ENCODE peak calls at places on chromosome 13, in six cellular contexts. S, B, Y, Q, H and A are unnamed samples.

GRCh38 chr13:28489536-28489935 is 5.4 kb downstream of the FLT1 start:
- DNase-seq in Y (no peak), Q (no peak), B (no peak), S (no peak), H (peak), A (peak)

GRCh38 chr13:83515267-83515666 is 367.0 kb downstream of the SLITRK1 start:
- DNase-seq in Q (no peak), B (no peak), S (no peak), H (no peak), Y (peak), A (peak)

GRCh38 chr13:32048816-32049215 is 17.2 kb downstream of the FRY start:
- DNase-seq in B (no peak), Y (no peak), Q (no peak), S (no peak), H (no peak), A (no peak)

GRCh38 chr13:97319088-97319487 is 97.0 kb downstream of the MBNL2 start:
- DNase-seq in Q (peak), B (no peak), S (peak), Y (no peak), H (no peak), A (no peak)

GRCh38 chr13:99268822-99269221 is 10.6 kb upstream of the GPR18 start:
- DNase-seq in H (no peak), Y (no peak), B (no peak), Q (no peak), S (no peak), A (no peak)

GRCh38 chr13:83151308-83151660 is 731.0 kb downstream of the SLITRK1 start:
- DNase-seq in S (no peak), H (no peak), Q (no peak), B (no peak), Y (no peak), A (no peak)

GRCh38 chr13:113500530-113501265 is 10.2 kb upstream of the DCUN1D2 start:
- DNase-seq in Y (no peak), Q (no peak), S (no peak), B (no peak), H (no peak), A (no peak)

GRCh38 chr13:81377926-81378325 is 1037.0 kb upstream of the SPRY2 start:
- DNase-seq in Q (no peak), S (no peak), B (no peak), Y (no peak), H (no peak), A (no peak)

GRCh38 chr13:85486663-85487062 is 312.6 kb downstream of the SLITRK6 start:
- DNase-seq in B (no peak), Y (no peak), S (no peak), H (peak), Q (no peak), A (no peak)

GRCh38 chr13:103878891-103879605 is 812.8 kb upstream of the SLC10A2 start:
- DNase-seq in B (no peak), Q (no peak), Y (no peak), S (no peak), H (peak), A (no peak)

GRCh38 chr13:110450941-110451340 is 110.6 kb downstream of the RAB20 start:
- DNase-seq in S (no peak), Q (peak), B (no peak), H (no peak), Y (no peak), A (no peak)

GRCh38 chr13:59318320-59318930 is 845.3 kb downstream of the DIAPH3 start:
- DNase-seq in Q (peak), B (peak), H (peak), S (peak), Y (peak), A (no peak)

GRCh38 chr13:112186091-112186490 is 119.1 kb downstream of the SOX1 start:
- DNase-seq in B (no peak), Y (no peak), H (no peak), Q (no peak), S (no peak), A (no peak)

GRCh38 chr13:112183544-112184145 is 116.7 kb downstream of the SOX1 start:
- DNase-seq in H (no peak), B (no peak), Y (no peak), Q (no peak), S (no peak), A (no peak)

GRCh38 chr13:112185466-112185865 is 118.5 kb downstream of the SOX1 start:
- DNase-seq in Q (no peak), S (no peak), H (no peak), B (no peak), Y (no peak), A (no peak)

GRCh38 chr13:112184261-112184660 is 117.3 kb downstream of the SOX1 start:
- DNase-seq in B (no peak), Y (no peak), Q (no peak), H (no peak), S (no peak), A (no peak)

DNA sequence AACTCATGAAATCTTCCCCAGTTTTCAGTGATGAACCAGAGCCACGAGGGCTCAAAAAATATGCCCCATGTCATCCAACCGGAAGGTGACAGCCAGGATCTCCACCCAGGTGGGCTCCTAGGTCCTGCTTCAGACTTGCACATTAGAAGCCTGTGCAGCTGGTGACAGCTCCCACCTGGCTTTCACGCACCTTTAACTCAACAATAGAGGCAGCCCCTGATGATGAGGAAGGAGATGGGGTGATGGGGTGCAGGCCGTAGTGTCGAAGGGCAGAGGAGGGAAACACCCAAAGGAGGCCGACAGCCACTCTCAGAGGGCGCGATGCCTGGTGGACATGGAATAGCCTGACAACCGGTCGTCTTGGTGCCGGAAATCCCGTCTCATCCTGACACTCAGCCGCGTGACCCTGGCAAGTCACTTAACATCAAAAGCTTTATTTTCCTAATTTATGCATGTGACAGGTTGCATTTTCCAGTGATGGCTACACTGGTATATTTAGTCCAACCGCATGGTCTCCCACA is 118.0 kb downstream of the SOX1 start:
- DNase-seq in H (no peak), S (no peak), Y (no peak), B (no peak), Q (no peak), A (no peak)
- H3K4me3 ChIP-seq in H (no peak), S (no peak), Y (no peak), B (no peak), Q (no peak), A (no peak)

DNA sequence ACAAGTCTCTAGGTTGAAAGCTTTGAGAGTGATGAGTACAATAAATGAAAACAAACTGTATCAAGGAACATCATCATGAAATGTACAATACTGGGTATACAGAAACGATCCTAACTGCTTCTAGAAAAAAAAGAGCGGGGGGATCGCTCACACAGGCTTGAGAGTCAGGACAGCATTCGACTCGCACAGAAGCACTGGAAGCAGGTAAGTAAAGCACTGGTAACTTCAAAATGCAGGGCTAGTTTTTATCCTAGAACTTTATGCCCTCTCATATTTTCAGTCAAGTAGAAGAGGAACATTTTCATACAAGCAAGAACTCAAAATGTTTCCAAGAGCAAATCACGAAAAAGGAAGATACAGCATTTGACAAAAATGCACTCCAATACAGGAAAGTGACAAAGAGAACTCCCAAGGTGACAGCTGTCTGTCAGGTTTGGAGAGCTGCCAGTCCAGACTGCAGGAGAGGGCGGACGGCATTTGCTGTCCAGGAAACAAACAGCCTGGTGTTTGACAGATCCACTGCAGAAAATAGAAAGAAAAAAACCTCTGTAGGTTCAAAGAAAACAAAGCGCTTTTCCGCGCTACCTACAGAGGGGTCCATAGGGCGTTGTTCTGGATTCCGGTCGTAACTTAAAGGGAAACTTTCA is 58.2 kb upstream of the XPO4 start:
- DNase-seq in Q (no peak), S (no peak), H (no peak), Y (no peak), B (no peak), A (no peak)
- H3K4me3 ChIP-seq in Q (peak), S (no peak), H (no peak), Y (no peak), B (no peak), A (no peak)

DNA sequence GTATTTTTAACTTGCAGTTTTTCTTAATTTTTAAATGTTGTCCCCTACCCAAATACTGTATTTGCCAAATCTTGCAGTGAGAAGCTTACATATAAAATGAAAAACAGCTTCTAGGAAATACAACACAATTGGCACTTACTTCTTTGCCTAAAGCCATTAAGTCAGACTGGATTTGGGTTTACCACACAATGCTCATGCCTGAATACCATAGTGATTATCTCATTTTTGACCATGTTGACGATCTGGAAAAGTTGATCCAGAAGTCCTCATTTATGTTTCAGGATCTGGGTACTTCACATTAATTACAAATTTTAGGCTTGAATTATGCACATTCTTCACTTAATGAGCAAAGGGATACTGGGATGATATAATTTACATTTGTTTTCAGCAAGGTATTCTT is 2.4 kb downstream of the RNF6 start:
- DNase-seq in Q (no peak), B (no peak), Y (peak), H (peak), S (no peak), A (no peak)
- H3K4me3 ChIP-seq in Q (peak), B (no peak), Y (no peak), H (no peak), S (no peak), A (no peak)

GRCh38 chr13:20713751-20714150 is 10.3 kb downstream of the IL17D start:
- DNase-seq in S (no peak), B (no peak), Y (peak), Q (peak), H (no peak), A (peak)

GRCh38 chr13:20714161-20714560 is 10.7 kb downstream of the IL17D start:
- DNase-seq in H (no peak), B (no peak), Y (peak), S (no peak), Q (no peak), A (no peak)

GRCh38 chr13:20714563-20715339 is 11.3 kb downstream of the IL17D start:
- DNase-seq in B (no peak), S (no peak), H (no peak), Y (peak), Q (peak), A (peak)

GRCh38 chr13:20711301-20712044 is 8.0 kb downstream of the IL17D start:
- DNase-seq in H (peak), Y (no peak), S (no peak), Q (no peak), B (no peak), A (no peak)

GRCh38 chr13:20713014-20713376 is 9.5 kb downstream of the IL17D start:
- DNase-seq in Q (no peak), Y (peak), S (no peak), B (no peak), H (no peak), A (no peak)
- H3K4me3 ChIP-seq in Q (peak), Y (peak), S (peak), B (no peak), H (no peak), A (peak)

GRCh38 chr13:94968040-94968756 is 255.9 kb upstream of the SOX21 start:
- DNase-seq in B (no peak), S (peak), Q (no peak), Y (peak), H (peak), A (no peak)
- H3K4me3 ChIP-seq in B (peak), S (peak), Q (peak), Y (peak), H (peak), A (peak)

DNA sequence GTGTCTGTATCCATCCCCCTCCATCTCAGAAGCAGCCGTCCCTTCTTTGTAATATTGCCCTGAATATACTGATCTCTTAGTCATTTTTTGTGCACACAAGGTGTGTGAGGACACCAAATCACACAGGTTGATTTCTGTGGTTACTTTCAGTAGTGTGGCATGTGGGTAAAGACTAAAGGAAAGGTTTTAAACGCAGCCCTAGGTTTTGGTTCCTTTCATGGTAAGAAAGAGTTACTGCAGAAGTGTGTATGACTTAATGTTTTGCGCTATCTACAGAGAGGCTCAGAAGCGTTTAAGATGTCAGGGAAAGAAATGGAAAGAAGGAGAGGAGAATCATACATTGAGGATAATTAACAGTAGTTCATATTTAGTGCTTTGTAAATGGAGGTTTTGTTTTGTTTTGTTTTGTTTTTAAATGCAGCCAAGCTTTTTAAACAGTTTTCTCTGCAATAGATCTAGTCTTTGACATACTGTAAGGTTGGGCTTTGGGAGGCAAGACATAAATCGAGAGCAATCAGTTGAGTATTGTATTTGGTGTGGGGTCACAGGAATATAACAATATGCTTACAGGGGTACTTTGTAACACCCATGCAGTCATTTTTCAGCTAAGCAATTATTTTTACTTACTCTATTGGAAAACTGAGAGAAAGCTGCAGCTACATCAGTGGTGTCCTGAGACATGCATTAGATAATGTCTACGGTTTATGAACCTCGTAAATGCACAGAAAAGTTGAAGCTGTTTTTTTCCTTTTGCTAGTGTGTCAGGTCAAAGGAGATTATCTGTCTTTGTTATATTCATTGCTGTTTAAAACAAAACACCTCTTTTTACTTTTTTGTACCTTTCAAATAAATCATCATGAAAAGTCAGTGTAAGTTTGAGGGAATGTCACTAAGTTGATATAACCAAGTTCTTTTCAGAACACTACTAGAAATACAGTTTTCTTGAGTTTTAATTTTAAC is 1.9 kb downstream of the NBEA start:
- DNase-seq in Q (no peak), H (no peak), S (no peak), B (no peak), Y (no peak), A (no peak)
- H3K4me3 ChIP-seq in Q (peak), H (peak), S (peak), B (peak), Y (peak), A (no peak)

GRCh38 chr13:108835082-108835481 is 205.7 kb downstream of the MYO16 start:
- DNase-seq in B (no peak), Y (no peak), H (peak), S (no peak), Q (no peak), A (no peak)
- H3K4me3 ChIP-seq in B (no peak), Y (no peak), H (no peak), S (no peak), Q (no peak), A (no peak)

DNA sequence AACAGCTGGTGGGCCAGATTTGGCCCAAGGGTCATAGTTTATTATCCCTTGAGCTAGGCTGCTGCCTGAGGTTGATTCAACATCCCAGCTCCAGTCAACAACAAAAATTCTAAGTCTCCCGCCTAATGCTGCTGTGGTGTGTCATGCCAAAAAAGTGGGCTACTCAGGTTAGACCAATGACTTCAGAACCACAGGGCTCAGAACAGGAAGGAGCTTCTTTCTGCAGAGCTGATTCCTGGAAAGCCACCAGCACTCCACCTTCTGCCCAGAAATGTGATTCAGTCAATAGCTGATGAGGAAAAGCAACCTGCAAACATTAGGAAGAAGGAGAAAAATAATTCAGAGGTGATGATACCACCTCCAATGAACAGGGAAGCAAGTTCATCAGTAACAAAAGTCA is 56.1 kb upstream of the SERPINE3 start:
- DNase-seq in Q (no peak), H (no peak), B (no peak), S (no peak), Y (no peak), A (no peak)
- H3K4me3 ChIP-seq in Q (no peak), H (no peak), B (no peak), S (no peak), Y (no peak), A (no peak)